ENCODE peak calls at places on chromosome 12, in eight cellular contexts. A is spleen, V is glutamatergic neuron, Z is psoas muscle, O is GM12865, S is activated B cell treated with CpG ODN at 0.5 μM for 24 hours, C is BJ, K is progenitor cell of endocrine pancreas. I is an unnamed sample.

GRCh38 chr12:54998958-54999510 is 14.5 kb upstream of the TESPA1 start:
- DNase-seq in C (no peak), A (no peak), O (no peak), S (no peak), V (no peak), Z (no peak), K (no peak), I (no peak)

GRCh38 chr12:123938679-123939480 is 33.8 kb downstream of the CCDC92 start:
- DNase-seq in A (peak), O (no peak), V (peak), S (no peak), Z (no peak), C (no peak), K (no peak), I (peak)

GRCh38 chr12:54125950-54126695 is 62.7 kb downstream of the SMUG1 start:
- DNase-seq in O (no peak), V (peak), C (no peak), S (peak), Z (peak), K (peak), A (peak), I (peak)

GRCh38 chr12:54598966-54599365 is 10.5 kb upstream of the PPP1R1A start:
- DNase-seq in K (no peak), O (no peak), Z (no peak), A (peak), S (no peak), C (no peak), V (no peak), I (peak)

GRCh38 chr12:105253882-105254513 is 18.0 kb upstream of the APPL2 start:
- DNase-seq in V (no peak), K (no peak), C (peak), S (no peak), A (no peak), Z (no peak), O (no peak), I (no peak)

GRCh38 chr12:52577316-52577715 is 3.7 kb upstream of the KRT74 start:
- DNase-seq in Z (no peak), V (no peak), O (no peak), A (peak), C (no peak), K (no peak), S (no peak), I (no peak)

GRCh38 chr12:51270067-51270846 is at the start of gene SMAGP:
- DNase-seq in C (no peak), O (peak), S (peak), K (peak), A (peak), V (peak), Z (peak), I (peak)

GRCh38 chr12:105741786-105742566 is 396.8 kb downstream of the NUAK1 start:
- DNase-seq in O (no peak), V (no peak), Z (no peak), C (peak), A (no peak), K (no peak), S (no peak), I (no peak)

GRCh38 chr12:50059440-50060119 is 2.2 kb downstream of the ASIC1 start:
- DNase-seq in V (no peak), A (no peak), O (peak), Z (no peak), S (no peak), K (no peak), C (no peak), I (no peak)

GRCh38 chr12:73798523-73798922 is 739.1 kb upstream of the ATXN7L3B start:
- DNase-seq in K (no peak), O (no peak), V (no peak), Z (no peak), S (no peak), A (no peak), C (no peak), I (no peak)

GRCh38 chr12:105980048-105980447 is 158.7 kb downstream of the NUAK1 start:
- DNase-seq in C (no peak), S (no peak), A (no peak), O (no peak), K (no peak), V (no peak), Z (no peak), I (no peak)

GRCh38 chr12:130571089-130571488 is 145.0 kb downstream of the RIMBP2 start:
- DNase-seq in O (no peak), C (no peak), K (no peak), Z (no peak), V (no peak), S (no peak), A (no peak), I (no peak)

GRCh38 chr12:6978188-6978986 is 7.7 kb downstream of the EMG1 start:
- DNase-seq in O (no peak), Z (no peak), K (no peak), V (no peak), C (no peak), A (no peak), S (no peak), I (no peak)

GRCh38 chr12:72270246-72270645 is 1.9 kb upstream of the TRHDE start:
- DNase-seq in O (no peak), Z (no peak), S (no peak), V (no peak), C (no peak), K (no peak), A (no peak), I (no peak)

GRCh38 chr12:116276433-116277216 is 868 bp downstream of the MED13L start:
- DNase-seq in C (no peak), Z (peak), A (peak), O (peak), V (peak), S (peak), K (peak), I (peak)
- TF ChIP-seq CTCF in C (peak), Z (no peak), A (no peak), O (no peak), V (no peak), S (no peak), K (no peak), I (no peak)

GRCh38 chr12:30437044-30437443 is 258.6 kb downstream of the IPO8 start:
- DNase-seq in A (no peak), C (no peak), O (no peak), K (no peak), S (no peak), Z (no peak), V (no peak), I (no peak)

GRCh38 chr12:30438526-30439120 is 257.0 kb downstream of the IPO8 start:
- DNase-seq in K (no peak), Z (no peak), A (no peak), O (no peak), V (no peak), S (no peak), C (no peak), I (no peak)

GRCh38 chr12:30437616-30438015 is 258.1 kb downstream of the IPO8 start:
- DNase-seq in O (no peak), C (no peak), V (no peak), S (no peak), A (no peak), K (no peak), Z (no peak), I (no peak)

GRCh38 chr12:30440826-30441602 is 254.7 kb downstream of the IPO8 start:
- DNase-seq in K (no peak), O (peak), C (no peak), V (peak), S (no peak), Z (no peak), A (no peak), I (peak)
- TF ChIP-seq CTCF in K (peak), O (peak), C (peak), V (peak), S (no peak), Z (no peak), A (no peak), I (peak)

GRCh38 chr12:27388650-27389049 is 56.0 kb downstream of the BMAL2 start:
- DNase-seq in C (no peak), O (no peak), K (no peak), V (no peak), S (no peak), Z (no peak), A (no peak), I (no peak)
- TF ChIP-seq CTCF in C (no peak), O (no peak), K (no peak), V (no peak), S (no peak), Z (no peak), A (no peak), I (no peak)

GRCh38 chr12:33876618-33877017 is 145.7 kb upstream of the ALG10 start:
- DNase-seq in O (no peak), V (no peak), S (no peak), K (no peak), C (no peak), Z (no peak), A (no peak), I (no peak)
- TF ChIP-seq CTCF in O (no peak), V (no peak), S (no peak), K (peak), C (no peak), Z (no peak), A (no peak), I (no peak)

DNA sequence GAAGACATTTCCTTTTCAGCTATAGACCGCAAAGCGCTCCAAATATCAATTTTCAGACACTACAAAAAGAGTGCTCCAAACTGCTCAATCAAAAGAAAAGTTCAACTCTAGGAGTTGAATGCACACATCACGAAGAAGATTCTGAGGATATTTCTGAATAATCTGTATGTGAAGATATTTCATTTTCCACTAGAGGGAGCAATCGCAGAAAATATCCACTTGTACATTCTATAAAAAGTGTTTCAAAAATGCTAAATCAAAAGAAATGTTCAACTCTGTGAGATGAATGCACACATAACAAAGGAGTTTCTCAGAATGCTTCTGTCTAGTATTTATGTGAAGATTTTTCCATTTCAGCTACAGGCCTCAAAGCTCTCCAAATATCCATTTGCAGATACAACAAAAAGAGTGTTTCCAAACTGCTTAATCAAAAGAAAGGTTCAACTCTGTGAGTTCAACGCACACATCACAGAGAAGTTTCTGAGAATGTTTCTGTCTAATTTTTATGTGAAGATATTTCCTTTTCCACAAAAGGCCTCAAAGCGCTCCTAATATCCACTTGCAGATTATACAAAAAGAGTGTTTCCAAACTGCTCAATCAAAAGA is 643.8 kb upstream of the ALG10B start:
- DNase-seq in A (no peak), V (no peak), K (no peak), Z (no peak), O (no peak), C (no peak), S (no peak), I (no peak)
- TF ChIP-seq CTCF in A (no peak), V (peak), K (no peak), Z (no peak), O (peak), C (no peak), S (no peak), I (no peak)

DNA sequence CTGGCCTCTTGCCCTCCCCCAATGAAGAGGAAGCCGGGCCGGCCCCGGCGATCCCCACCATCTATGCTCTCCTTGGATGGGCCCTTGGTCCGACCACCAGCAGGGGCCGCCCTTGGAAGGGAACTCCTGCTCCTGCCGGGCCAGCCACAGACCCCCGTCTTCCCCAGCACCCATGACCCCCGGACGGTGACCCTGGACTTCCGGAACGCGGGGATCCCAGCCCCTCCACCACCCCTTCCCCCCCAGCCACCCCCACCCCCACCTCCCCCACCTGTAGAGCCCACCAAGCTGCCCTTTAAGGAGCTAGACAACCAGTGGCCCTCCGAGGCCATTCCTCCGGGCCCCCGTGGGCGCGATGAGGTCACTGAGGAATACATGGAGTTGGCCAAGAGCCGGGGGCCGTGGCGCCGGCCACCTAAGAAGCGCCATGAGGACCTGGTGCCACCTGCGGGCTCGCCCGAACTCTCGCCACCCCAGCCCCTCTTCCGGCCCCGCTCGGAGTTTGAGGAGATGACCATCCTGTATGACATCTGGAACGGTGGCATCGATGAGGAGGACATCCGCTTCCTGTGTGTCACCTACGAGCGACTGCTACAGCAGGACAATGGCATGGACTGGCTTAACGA is 19.4 kb downstream of the SETD1B start:
- DNase-seq in S (no peak), K (no peak), A (no peak), O (no peak), C (no peak), Z (peak), V (no peak), I (peak)
- TF ChIP-seq CTCF in S (no peak), K (no peak), A (no peak), O (no peak), C (no peak), Z (no peak), V (no peak), I (no peak)

DNA sequence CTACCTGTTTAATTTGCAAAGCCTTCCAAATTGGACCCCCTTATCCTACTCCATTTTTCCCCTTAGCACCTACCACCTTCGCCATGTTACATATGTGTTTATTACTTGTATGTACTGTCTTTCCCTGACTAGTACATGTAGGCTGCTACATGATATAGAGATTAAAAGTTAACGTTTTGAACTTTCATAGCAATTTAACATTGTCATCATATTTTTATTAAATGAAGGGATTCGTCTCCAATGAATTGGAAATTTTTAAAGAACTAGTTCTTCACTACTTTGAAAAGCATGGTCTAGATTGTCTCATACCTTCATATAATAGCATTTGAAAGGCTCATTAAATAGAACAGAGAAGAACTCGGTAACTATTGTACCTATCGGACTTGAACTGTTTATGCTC is 64.9 kb upstream of the REP15 start:
- DNase-seq in A (no peak), O (no peak), S (no peak), K (no peak), Z (no peak), C (no peak), V (no peak), I (no peak)
- TF ChIP-seq CTCF in A (no peak), O (no peak), S (no peak), K (no peak), Z (no peak), C (no peak), V (no peak), I (no peak)